ENCODE peak calls at places on chromosome 2, in six cellular contexts. V is GM12865, R is colonic mucosa, M is foreskin fibroblast, U is IMR-90, P is adrenal gland. C is an unnamed sample.
A peak's percentile ranks its signal among the peaks of the same experiment; 100 is the strongest.

GRCh38 chr2:64479259-64480198 is 25.6 kb downstream of the LGALSL start:
- DNase-seq in U (no peak), R (no peak), V (no peak), P (no peak), M (no peak), C (no peak)

GRCh38 chr2:60495226-60495625 is 58.2 kb downstream of the BCL11A start:
- DNase-seq in U (no peak), V (no peak), P (no peak), M (no peak), R (peak; percentile 77), C (no peak)

GRCh38 chr2:3778841-3779505 is 75.6 kb downstream of the DCDC2C start:
- DNase-seq in R (no peak), M (no peak), P (no peak), U (no peak), V (no peak), C (no peak)

GRCh38 chr2:112181571-112182290 is 43.5 kb downstream of the FBLN7 start:
- DNase-seq in P (no peak), V (no peak), R (no peak), U (no peak), M (no peak), C (no peak)

GRCh38 chr2:223970343-223971128 is 13.3 kb downstream of the MRPL44 start:
- DNase-seq in R (peak; percentile 64), M (peak; percentile 83), U (peak; percentile 67), V (peak; percentile 67), P (no peak), C (no peak)

GRCh38 chr2:113876503-113877387 is 13.1 kb upstream of the ACTR3 start:
- DNase-seq in M (no peak), P (peak; percentile 37), R (peak; percentile 84), U (no peak), V (no peak), C (no peak)

GRCh38 chr2:144140896-144141295 is 379.0 kb downstream of the ZEB2 start:
- DNase-seq in R (no peak), P (no peak), V (no peak), U (peak; percentile 49), M (no peak), C (no peak)

GRCh38 chr2:133532919-133533318 is 35.3 kb downstream of the NCKAP5 start:
- DNase-seq in M (peak; percentile 2), V (no peak), R (no peak), U (peak; percentile 47), P (no peak), C (no peak)

GRCh38 chr2:62478093-62478580 is 27.9 kb downstream of the TMEM17 start:
- DNase-seq in R (peak; percentile 32), V (no peak), U (peak; percentile 24), P (no peak), M (peak; percentile 48), C (no peak)

GRCh38 chr2:197813093-197813787 is 8.8 kb downstream of the PLCL1 start:
- DNase-seq in P (no peak), M (peak; percentile 71), R (no peak), U (peak; percentile 52), V (peak; percentile 16), C (no peak)

GRCh38 chr2:86298411-86299390 is 38.7 kb downstream of the REEP1 start:
- DNase-seq in U (no peak), R (no peak), P (peak; percentile 24), V (no peak), M (peak; percentile 19), C (no peak)

GRCh38 chr2:223010641-223011040 is 41.3 kb upstream of the KCNE4 start:
- DNase-seq in V (no peak), U (peak; percentile 96), P (no peak), M (peak; percentile 88), R (no peak), C (no peak)

GRCh38 chr2:239305222-239305575 is 95.6 kb downstream of the HDAC4 start:
- DNase-seq in V (no peak), P (no peak), U (no peak), M (no peak), R (no peak), C (no peak)

GRCh38 chr2:154704991-154705390 is 6.5 kb downstream of the KCNJ3 start:
- DNase-seq in R (no peak), M (no peak), P (no peak), V (no peak), U (no peak), C (no peak)

GRCh38 chr2:188399159-188399558 is 107.5 kb downstream of the GULP1 start:
- DNase-seq in R (no peak), V (no peak), M (peak; percentile 44), U (peak; percentile 69), P (no peak), C (no peak)

GRCh38 chr2:195094330-195094729 is 562.7 kb upstream of the SLC39A10 start:
- DNase-seq in R (no peak), U (peak; percentile 0), M (peak; percentile 4), V (no peak), P (no peak), C (no peak)

GRCh38 chr2:171811229-171811628 is 82.8 kb downstream of the SLC25A12 start:
- DNase-seq in R (no peak), P (no peak), U (peak; percentile 57), M (peak; percentile 62), V (peak; percentile 2), C (no peak)

GRCh38 chr2:102806250-102806837 is 44.5 kb downstream of the TMEM182 start:
- DNase-seq in U (peak; percentile 65), M (peak; percentile 79), V (peak; percentile 57), P (peak; percentile 57), R (peak; percentile 61), C (peak; percentile 12)

GRCh38 chr2:150255528-150255927 is 231.9 kb downstream of the RND3 start:
- DNase-seq in M (peak; percentile 91), R (no peak), P (peak; percentile 16), V (no peak), U (peak; percentile 89), C (no peak)

GRCh38 chr2:118431188-118431562 is 342.9 kb downstream of the INSIG2 start:
- DNase-seq in M (peak; percentile 49), U (no peak), P (no peak), V (no peak), R (no peak), C (no peak)

GRCh38 chr2:96118698-96119388 is 2.5 kb upstream of the ADRA2B start:
- DNase-seq in U (no peak), P (no peak), R (no peak), M (no peak), V (no peak), C (no peak)

GRCh38 chr2:96119389-96119751 is 3.0 kb upstream of the ADRA2B start:
- DNase-seq in M (no peak), U (no peak), R (no peak), V (no peak), P (no peak), C (no peak)

GRCh38 chr2:96116879-96117533 is 635 bp upstream of the ADRA2B start:
- DNase-seq in M (peak; percentile 73), P (no peak), V (peak; percentile 59), R (peak; percentile 57), U (peak; percentile 3), C (no peak)

GRCh38 chr2:96116424-96116878 is at the start of gene ADRA2B:
- DNase-seq in M (peak; percentile 52), V (peak; percentile 76), U (no peak), P (no peak), R (peak; percentile 88), C (no peak)

GRCh38 chr2:96117701-96118588 is 1.6 kb upstream of the ADRA2B start:
- DNase-seq in P (no peak), R (no peak), V (no peak), M (no peak), U (no peak), C (no peak)
- TF ChIP-seq CTCF in P (no peak), R (no peak), V (peak; percentile 21), M (no peak), U (no peak), C (peak; percentile 42)

GRCh38 chr2:111134082-111134481 is 13.4 kb downstream of the BCL2L11 start:
- DNase-seq in U (no peak), M (no peak), V (no peak), R (no peak), P (no peak), C (no peak)

GRCh38 chr2:111135237-111135909 is 14.7 kb downstream of the BCL2L11 start:
- DNase-seq in R (no peak), V (no peak), P (no peak), M (no peak), U (no peak), C (no peak)

GRCh38 chr2:111135910-111136297 is 15.2 kb downstream of the BCL2L11 start:
- DNase-seq in U (peak; percentile 40), P (no peak), R (no peak), V (no peak), M (no peak), C (no peak)

GRCh38 chr2:111138834-111139233 is 18.1 kb downstream of the BCL2L11 start:
- DNase-seq in P (no peak), M (no peak), V (no peak), R (no peak), U (no peak), C (no peak)

DNA sequence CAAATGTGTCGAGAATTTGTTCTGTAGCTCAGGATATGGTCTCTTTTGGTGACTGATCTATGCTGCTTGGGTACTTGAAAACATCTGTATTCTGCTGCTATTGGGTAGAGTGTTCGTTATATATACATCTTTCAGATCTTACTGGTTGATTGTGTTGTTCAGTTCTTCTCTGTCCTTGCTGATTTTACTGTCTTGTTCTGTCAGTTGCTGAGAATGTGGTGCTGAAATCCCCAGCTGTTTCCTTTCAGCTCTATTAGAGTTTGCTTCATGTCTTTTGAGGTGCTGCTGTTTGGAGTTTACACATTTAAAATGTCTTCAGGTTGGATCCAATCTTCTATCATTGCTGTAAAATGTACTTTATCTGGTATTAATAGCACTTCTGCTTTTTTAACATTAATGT is 12.9 kb downstream of the BCL2L11 start:
- DNase-seq in V (no peak), P (no peak), R (no peak), U (no peak), M (no peak), C (no peak)
- H3K4me3 ChIP-seq in V (no peak overlapping the region), P (no peak overlapping the region), R (no peak overlapping the region), U (no peak overlapping the region), M (no peak overlapping the region), C (no peak overlapping the region)

GRCh38 chr2:120344214-120344990 is 1.5 kb upstream of the INHBB start:
- DNase-seq in P (no peak), U (no peak), M (peak; percentile 49), R (no peak), V (no peak), C (no peak)
- TF ChIP-seq CTCF in P (no peak), U (no peak), M (no peak), R (no peak), V (no peak), C (no peak)

DNA sequence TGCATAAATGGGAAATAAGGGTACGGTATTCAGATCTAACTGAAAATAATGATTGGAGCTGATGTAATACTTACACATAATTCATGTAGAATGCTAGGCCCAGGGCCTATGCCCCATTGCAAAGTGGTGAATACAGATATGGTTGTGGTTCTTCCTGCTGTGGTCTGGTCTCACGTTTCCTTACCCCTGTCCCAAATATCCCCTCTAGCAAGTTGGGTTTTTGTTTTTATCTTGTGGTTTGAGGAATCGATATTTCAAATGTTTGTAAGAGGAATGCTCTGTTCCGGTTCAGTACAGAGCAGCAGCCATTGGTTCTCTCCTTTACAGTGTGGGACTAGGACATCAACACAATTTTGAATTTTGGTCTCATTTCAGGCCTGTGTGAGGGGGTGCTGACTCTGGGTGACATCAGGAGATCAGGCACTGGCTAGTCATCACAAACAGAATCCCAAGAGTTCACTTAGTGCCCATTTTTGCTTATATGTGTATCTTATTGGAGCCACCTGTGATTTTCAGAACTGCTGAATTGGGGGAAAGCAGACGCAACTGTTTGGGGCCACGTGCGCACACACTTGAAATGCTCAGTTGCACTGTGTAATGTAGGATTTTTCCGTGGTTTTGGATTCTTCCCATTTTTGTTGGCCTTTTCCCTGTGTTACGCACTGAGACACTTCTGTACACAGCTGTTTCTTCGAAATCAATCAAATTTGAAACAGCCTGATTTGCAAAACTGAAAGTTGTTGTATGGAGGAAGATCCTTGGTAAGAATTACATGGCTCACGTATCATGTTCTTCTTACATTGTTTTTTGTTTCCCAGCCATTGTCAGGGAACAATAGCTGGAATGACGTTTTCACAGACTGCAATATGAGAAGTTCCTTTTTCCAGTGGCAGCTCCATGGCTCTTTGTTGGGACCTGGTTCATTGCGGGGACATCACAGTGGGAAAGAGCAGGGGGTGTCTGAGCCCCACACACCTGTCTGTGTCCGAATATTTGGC is 8.6 kb downstream of the SH3BP4 start:
- DNase-seq in P (no peak), M (no peak), U (no peak), R (peak; percentile 12), V (no peak), C (no peak)
- H3K4me3 ChIP-seq in P (no peak overlapping the region), M (no peak overlapping the region), U (no peak overlapping the region), R (no peak overlapping the region), V (no peak overlapping the region), C (no peak overlapping the region)

C was measured in GM12864.